ENCODE peak calls at places on chromosomes 7 and 10, in four cellular contexts. One of them, this sample, is unnamed.

GRCh38 chr10:123427386-123427785 is 238.8 kb upstream of the GPR26 start:
- DNase-seq in H54: no peak
- DNase-seq in fibroblast of pulmonary artery: no peak
- DNase-seq in stimulated activated CD4-positive, alpha-beta T cell treated with anti-CD3 and anti-CD28 coated beads, Interleukin-2, amount 100 ng/mL, for 24 hours: no peak
- DNase-seq in this sample: no peak

GRCh38 chr10:127444155-127444554 is 105.0 kb upstream of the NPS start:
- DNase-seq in H54: no peak
- DNase-seq in fibroblast of pulmonary artery: no peak
- DNase-seq in stimulated activated CD4-positive, alpha-beta T cell treated with anti-CD3 and anti-CD28 coated beads, Interleukin-2, amount 100 ng/mL, for 24 hours: no peak
- DNase-seq in this sample: no peak

GRCh38 chr7:80225361-80225760 is 90.7 kb downstream of the GNAI1 start:
- DNase-seq in H54: no peak
- DNase-seq in fibroblast of pulmonary artery: peak
- DNase-seq in stimulated activated CD4-positive, alpha-beta T cell treated with anti-CD3 and anti-CD28 coated beads, Interleukin-2, amount 100 ng/mL, for 24 hours: no peak
- DNase-seq in this sample: no peak

GRCh38 chr10:120437541-120437940 is 19.5 kb upstream of the PLPP4 start:
- DNase-seq in H54: no peak
- DNase-seq in fibroblast of pulmonary artery: no peak
- DNase-seq in stimulated activated CD4-positive, alpha-beta T cell treated with anti-CD3 and anti-CD28 coated beads, Interleukin-2, amount 100 ng/mL, for 24 hours: no peak
- DNase-seq in this sample: no peak

GRCh38 chr7:104207348-104207730 is 474 bp downstream of the ORC5 start:
- DNase-seq in H54: no peak
- DNase-seq in fibroblast of pulmonary artery: peak
- DNase-seq in stimulated activated CD4-positive, alpha-beta T cell treated with anti-CD3 and anti-CD28 coated beads, Interleukin-2, amount 100 ng/mL, for 24 hours: no peak
- DNase-seq in this sample: no peak

GRCh38 chr10:68367121-68367520 is 34.4 kb upstream of the PBLD start:
- DNase-seq in H54: no peak
- DNase-seq in fibroblast of pulmonary artery: peak
- DNase-seq in stimulated activated CD4-positive, alpha-beta T cell treated with anti-CD3 and anti-CD28 coated beads, Interleukin-2, amount 100 ng/mL, for 24 hours: no peak
- DNase-seq in this sample: no peak

GRCh38 chr10:74900297-74900696 is 73.9 kb downstream of the KAT6B start:
- DNase-seq in H54: no peak
- DNase-seq in fibroblast of pulmonary artery: no peak
- DNase-seq in stimulated activated CD4-positive, alpha-beta T cell treated with anti-CD3 and anti-CD28 coated beads, Interleukin-2, amount 100 ng/mL, for 24 hours: no peak
- DNase-seq in this sample: peak

GRCh38 chr10:133096616-133097269 is 9.0 kb downstream of the ADGRA1 start:
- DNase-seq in H54: no peak
- DNase-seq in fibroblast of pulmonary artery: no peak
- DNase-seq in stimulated activated CD4-positive, alpha-beta T cell treated with anti-CD3 and anti-CD28 coated beads, Interleukin-2, amount 100 ng/mL, for 24 hours: no peak
- DNase-seq in this sample: peak

GRCh38 chr10:86644412-86645110 is 9.8 kb upstream of the OPN4 start:
- DNase-seq in H54: no peak
- DNase-seq in fibroblast of pulmonary artery: no peak
- DNase-seq in stimulated activated CD4-positive, alpha-beta T cell treated with anti-CD3 and anti-CD28 coated beads, Interleukin-2, amount 100 ng/mL, for 24 hours: no peak
- DNase-seq in this sample: no peak

GRCh38 chr10:70660722-70661121 is 11.6 kb upstream of the ADAMTS14 start:
- DNase-seq in H54: no peak
- DNase-seq in fibroblast of pulmonary artery: no peak
- DNase-seq in stimulated activated CD4-positive, alpha-beta T cell treated with anti-CD3 and anti-CD28 coated beads, Interleukin-2, amount 100 ng/mL, for 24 hours: no peak
- DNase-seq in this sample: no peak

GRCh38 chr7:99002146-99002826 is 124.0 kb downstream of the TRRAP start:
- DNase-seq in H54: no peak
- DNase-seq in fibroblast of pulmonary artery: no peak
- DNase-seq in stimulated activated CD4-positive, alpha-beta T cell treated with anti-CD3 and anti-CD28 coated beads, Interleukin-2, amount 100 ng/mL, for 24 hours: no peak
- DNase-seq in this sample: no peak

GRCh38 chr7:150961510-150962284 is 16.4 kb downstream of the KCNH2 start:
- DNase-seq in H54: no peak
- DNase-seq in fibroblast of pulmonary artery: no peak
- DNase-seq in stimulated activated CD4-positive, alpha-beta T cell treated with anti-CD3 and anti-CD28 coated beads, Interleukin-2, amount 100 ng/mL, for 24 hours: no peak
- DNase-seq in this sample: no peak

GRCh38 chr7:2629740-2630681 is 1.8 kb upstream of the TTYH3 start:
- DNase-seq in H54: peak
- DNase-seq in fibroblast of pulmonary artery: peak
- DNase-seq in stimulated activated CD4-positive, alpha-beta T cell treated with anti-CD3 and anti-CD28 coated beads, Interleukin-2, amount 100 ng/mL, for 24 hours: no peak
- DNase-seq in this sample: no peak

GRCh38 chr10:128576916-128577670 is 450.9 kb upstream of the MKI67 start:
- DNase-seq in H54: no peak
- DNase-seq in fibroblast of pulmonary artery: no peak
- DNase-seq in stimulated activated CD4-positive, alpha-beta T cell treated with anti-CD3 and anti-CD28 coated beads, Interleukin-2, amount 100 ng/mL, for 24 hours: no peak
- DNase-seq in this sample: no peak

GRCh38 chr7:12257582-12257981 is 46.5 kb downstream of the TMEM106B start:
- DNase-seq in H54: no peak
- DNase-seq in fibroblast of pulmonary artery: peak
- DNase-seq in stimulated activated CD4-positive, alpha-beta T cell treated with anti-CD3 and anti-CD28 coated beads, Interleukin-2, amount 100 ng/mL, for 24 hours: no peak
- DNase-seq in this sample: peak

GRCh38 chr7:77877800-77878199 is 79.2 kb downstream of the PHTF2 start:
- DNase-seq in H54: no peak
- DNase-seq in fibroblast of pulmonary artery: no peak
- DNase-seq in stimulated activated CD4-positive, alpha-beta T cell treated with anti-CD3 and anti-CD28 coated beads, Interleukin-2, amount 100 ng/mL, for 24 hours: no peak
- DNase-seq in this sample: no peak

GRCh38 chr10:12482586-12482985 is 133.2 kb downstream of the CAMK1D start:
- DNase-seq in H54: no peak
- DNase-seq in fibroblast of pulmonary artery: no peak
- DNase-seq in stimulated activated CD4-positive, alpha-beta T cell treated with anti-CD3 and anti-CD28 coated beads, Interleukin-2, amount 100 ng/mL, for 24 hours: no peak
- DNase-seq in this sample: no peak

GRCh38 chr10:50508315-50509051 is 115.3 kb downstream of the SGMS1 start:
- DNase-seq in H54: no peak
- DNase-seq in fibroblast of pulmonary artery: no peak
- DNase-seq in stimulated activated CD4-positive, alpha-beta T cell treated with anti-CD3 and anti-CD28 coated beads, Interleukin-2, amount 100 ng/mL, for 24 hours: peak
- DNase-seq in this sample: no peak

GRCh38 chr7:2247141-2247985 is 5.3 kb downstream of the NUDT1 start:
- DNase-seq in H54: no peak
- DNase-seq in fibroblast of pulmonary artery: no peak
- DNase-seq in stimulated activated CD4-positive, alpha-beta T cell treated with anti-CD3 and anti-CD28 coated beads, Interleukin-2, amount 100 ng/mL, for 24 hours: peak
- DNase-seq in this sample: no peak

GRCh38 chr10:104640339-104641149 is 546 bp upstream of the SORCS3 start:
- DNase-seq in H54: no peak
- DNase-seq in fibroblast of pulmonary artery: no peak
- DNase-seq in stimulated activated CD4-positive, alpha-beta T cell treated with anti-CD3 and anti-CD28 coated beads, Interleukin-2, amount 100 ng/mL, for 24 hours: no peak
- DNase-seq in this sample: no peak

GRCh38 chr7:116731737-116732335 is 59.8 kb downstream of the MET start:
- DNase-seq in H54: no peak
- DNase-seq in fibroblast of pulmonary artery: no peak
- DNase-seq in stimulated activated CD4-positive, alpha-beta T cell treated with anti-CD3 and anti-CD28 coated beads, Interleukin-2, amount 100 ng/mL, for 24 hours: no peak
- DNase-seq in this sample: no peak

GRCh38 chr10:69217119-69217754 is 2.9 kb upstream of the HKDC1 start:
- DNase-seq in H54: peak
- DNase-seq in fibroblast of pulmonary artery: peak
- DNase-seq in stimulated activated CD4-positive, alpha-beta T cell treated with anti-CD3 and anti-CD28 coated beads, Interleukin-2, amount 100 ng/mL, for 24 hours: no peak
- DNase-seq in this sample: no peak

GRCh38 chr7:64882341-64883112 is 20.5 kb upstream of the ZNF273 start:
- DNase-seq in H54: no peak
- DNase-seq in fibroblast of pulmonary artery: peak
- DNase-seq in stimulated activated CD4-positive, alpha-beta T cell treated with anti-CD3 and anti-CD28 coated beads, Interleukin-2, amount 100 ng/mL, for 24 hours: no peak
- DNase-seq in this sample: no peak

GRCh38 chr7:32525839-32526238 is 30.6 kb downstream of the AVL9 start:
- DNase-seq in H54: no peak
- DNase-seq in fibroblast of pulmonary artery: no peak
- DNase-seq in stimulated activated CD4-positive, alpha-beta T cell treated with anti-CD3 and anti-CD28 coated beads, Interleukin-2, amount 100 ng/mL, for 24 hours: no peak
- DNase-seq in this sample: no peak

GRCh38 chr10:117632406-117632805 is 89.9 kb downstream of the EMX2 start:
- DNase-seq in H54: no peak
- DNase-seq in fibroblast of pulmonary artery: no peak
- DNase-seq in stimulated activated CD4-positive, alpha-beta T cell treated with anti-CD3 and anti-CD28 coated beads, Interleukin-2, amount 100 ng/mL, for 24 hours: no peak
- DNase-seq in this sample: no peak

GRCh38 chr10:130364631-130365030 is 228.4 kb downstream of the GLRX3 start:
- DNase-seq in H54: no peak
- DNase-seq in fibroblast of pulmonary artery: no peak
- DNase-seq in stimulated activated CD4-positive, alpha-beta T cell treated with anti-CD3 and anti-CD28 coated beads, Interleukin-2, amount 100 ng/mL, for 24 hours: no peak
- DNase-seq in this sample: no peak

This sample was measured in DND-41.